ENCODE peak calls at places on chromosomes 5 and 9, in eight cellular contexts. One of them, this sample, is unnamed.
A peak's percentile ranks its signal among the peaks of the same experiment; 100 is the strongest.

GRCh38 chr5:95711501-95712346 is 19.4 kb upstream of the RHOBTB3 start:
- DNase-seq in adrenal gland: no peak
- DNase-seq in ovary: no peak
- DNase-seq in Peyer's patch: no peak
- DNase-seq in prostate gland: no peak
- DNase-seq in endothelial cell of umbilical vein: no peak
- DNase-seq in sigmoid colon: no peak
- DNase-seq in A549: no peak
- DNase-seq in this sample: no peak

GRCh38 chr9:114039484-114039883 is 38.6 kb downstream of the AMBP start:
- DNase-seq in adrenal gland: no peak
- DNase-seq in endothelial cell of umbilical vein: no peak
- DNase-seq in Peyer's patch: no peak
- DNase-seq in sigmoid colon: peak; percentile 32
- DNase-seq in A549: no peak
- DNase-seq in prostate gland: peak; percentile 1
- DNase-seq in ovary: peak; percentile 1
- DNase-seq in this sample: peak; percentile 13

GRCh38 chr5:60223342-60223741 is 329.8 kb upstream of the PDE4D start:
- DNase-seq in A549: no peak
- DNase-seq in endothelial cell of umbilical vein: no peak
- DNase-seq in Peyer's patch: no peak
- DNase-seq in sigmoid colon: no peak
- DNase-seq in ovary: no peak
- DNase-seq in prostate gland: no peak
- DNase-seq in adrenal gland: no peak
- DNase-seq in this sample: no peak

GRCh38 chr5:103021310-103021709 is 98.6 kb downstream of the GIN1 start:
- DNase-seq in A549: no peak
- DNase-seq in endothelial cell of umbilical vein: no peak
- DNase-seq in sigmoid colon: no peak
- DNase-seq in adrenal gland: no peak
- DNase-seq in Peyer's patch: no peak
- DNase-seq in ovary: no peak
- DNase-seq in prostate gland: no peak
- DNase-seq in this sample: no peak

GRCh38 chr9:72363226-72363625 is 1.8 kb downstream of the ZFAND5 start:
- DNase-seq in adrenal gland: no peak
- DNase-seq in sigmoid colon: no peak
- DNase-seq in prostate gland: no peak
- DNase-seq in endothelial cell of umbilical vein: peak; percentile 22
- DNase-seq in A549: peak; percentile 39
- DNase-seq in Peyer's patch: no peak
- DNase-seq in ovary: no peak
- DNase-seq in this sample: no peak

GRCh38 chr9:85430659-85431370 is 310.9 kb downstream of the AGTPBP1 start:
- DNase-seq in A549: no peak
- DNase-seq in Peyer's patch: no peak
- DNase-seq in prostate gland: no peak
- DNase-seq in ovary: no peak
- DNase-seq in adrenal gland: no peak
- DNase-seq in endothelial cell of umbilical vein: peak; percentile 42
- DNase-seq in sigmoid colon: no peak
- DNase-seq in this sample: no peak

GRCh38 chr9:13728917-13729811 is 449.7 kb upstream of the MPDZ start:
- DNase-seq in prostate gland: no peak
- DNase-seq in ovary: no peak
- DNase-seq in sigmoid colon: no peak
- DNase-seq in adrenal gland: no peak
- DNase-seq in Peyer's patch: no peak
- DNase-seq in A549: no peak
- DNase-seq in endothelial cell of umbilical vein: peak; percentile 16
- DNase-seq in this sample: no peak

GRCh38 chr5:115379622-115380344 is 83.3 kb upstream of the CCDC112 start:
- DNase-seq in Peyer's patch: peak; percentile 76
- DNase-seq in adrenal gland: no peak
- DNase-seq in A549: no peak
- DNase-seq in prostate gland: no peak
- DNase-seq in sigmoid colon: no peak
- DNase-seq in ovary: no peak
- DNase-seq in endothelial cell of umbilical vein: no peak
- DNase-seq in this sample: no peak

DNA sequence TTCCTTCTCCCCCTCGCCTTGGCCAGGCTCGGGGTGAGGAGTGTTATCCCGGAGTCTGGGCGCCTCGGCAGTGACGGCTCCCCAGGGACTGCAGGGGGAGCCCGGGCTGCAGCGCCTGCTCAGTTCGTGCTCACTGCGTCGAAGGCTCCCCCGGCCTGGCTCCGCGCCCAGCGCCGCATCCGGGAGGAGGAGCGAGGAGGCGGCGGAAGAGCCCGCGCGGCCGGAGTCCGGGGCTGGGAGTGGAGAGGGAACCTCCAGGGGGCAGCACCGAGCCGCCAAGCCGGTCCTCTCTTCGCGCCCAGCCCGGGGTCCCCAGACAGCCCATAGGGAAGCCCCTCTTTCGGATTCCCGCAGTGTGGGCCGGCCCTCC is 1.3 kb upstream of the EGR1 start:
- DNase-seq in adrenal gland: peak; percentile 95
- DNase-seq in prostate gland: peak; percentile 94
- DNase-seq in Peyer's patch: peak; percentile 96
- DNase-seq in endothelial cell of umbilical vein: peak; percentile 96
- DNase-seq in ovary: peak; percentile 96
- DNase-seq in sigmoid colon: peak; percentile 98
- DNase-seq in A549: peak; percentile 94
- DNase-seq in this sample: peak; percentile 96
- TF ChIP-seq POLR2A in adrenal gland: peak; percentile 94
- TF ChIP-seq POLR2A in prostate gland: peak; percentile 72
- TF ChIP-seq POLR2A in Peyer's patch: peak; percentile 86
- TF ChIP-seq POLR2A in endothelial cell of umbilical vein: peak; percentile 68
- TF ChIP-seq POLR2A in ovary: peak; percentile 82
- TF ChIP-seq POLR2A in sigmoid colon: peak; percentile 64
- TF ChIP-seq POLR2A in A549: peak; percentile 64
- TF ChIP-seq POLR2A in this sample: no peak

GRCh38 chr5:179268966-179269693 is 76.1 kb downstream of the ADAMTS2 start:
- DNase-seq in Peyer's patch: peak; percentile 36
- DNase-seq in endothelial cell of umbilical vein: no peak
- DNase-seq in adrenal gland: no peak
- DNase-seq in ovary: no peak
- DNase-seq in A549: no peak
- DNase-seq in prostate gland: no peak
- DNase-seq in sigmoid colon: no peak
- DNase-seq in this sample: peak; percentile 57

GRCh38 chr5:179268399-179268952 is 76.8 kb downstream of the ADAMTS2 start:
- DNase-seq in endothelial cell of umbilical vein: no peak
- DNase-seq in A549: no peak
- DNase-seq in ovary: no peak
- DNase-seq in adrenal gland: peak; percentile 1
- DNase-seq in prostate gland: no peak
- DNase-seq in sigmoid colon: no peak
- DNase-seq in Peyer's patch: peak; percentile 39
- DNase-seq in this sample: peak; percentile 74

GRCh38 chr5:179271301-179271650 is 74.0 kb downstream of the ADAMTS2 start:
- DNase-seq in ovary: no peak
- DNase-seq in prostate gland: no peak
- DNase-seq in adrenal gland: no peak
- DNase-seq in sigmoid colon: no peak
- DNase-seq in endothelial cell of umbilical vein: no peak
- DNase-seq in Peyer's patch: peak; percentile 42
- DNase-seq in A549: no peak
- DNase-seq in this sample: no peak

GRCh38 chr5:179270581-179271300 is 74.5 kb downstream of the ADAMTS2 start:
- DNase-seq in adrenal gland: peak; percentile 15
- DNase-seq in prostate gland: no peak
- DNase-seq in ovary: peak; percentile 81
- DNase-seq in endothelial cell of umbilical vein: no peak
- DNase-seq in A549: no peak
- DNase-seq in Peyer's patch: peak; percentile 33
- DNase-seq in sigmoid colon: peak; percentile 72
- DNase-seq in this sample: peak; percentile 78

DNA sequence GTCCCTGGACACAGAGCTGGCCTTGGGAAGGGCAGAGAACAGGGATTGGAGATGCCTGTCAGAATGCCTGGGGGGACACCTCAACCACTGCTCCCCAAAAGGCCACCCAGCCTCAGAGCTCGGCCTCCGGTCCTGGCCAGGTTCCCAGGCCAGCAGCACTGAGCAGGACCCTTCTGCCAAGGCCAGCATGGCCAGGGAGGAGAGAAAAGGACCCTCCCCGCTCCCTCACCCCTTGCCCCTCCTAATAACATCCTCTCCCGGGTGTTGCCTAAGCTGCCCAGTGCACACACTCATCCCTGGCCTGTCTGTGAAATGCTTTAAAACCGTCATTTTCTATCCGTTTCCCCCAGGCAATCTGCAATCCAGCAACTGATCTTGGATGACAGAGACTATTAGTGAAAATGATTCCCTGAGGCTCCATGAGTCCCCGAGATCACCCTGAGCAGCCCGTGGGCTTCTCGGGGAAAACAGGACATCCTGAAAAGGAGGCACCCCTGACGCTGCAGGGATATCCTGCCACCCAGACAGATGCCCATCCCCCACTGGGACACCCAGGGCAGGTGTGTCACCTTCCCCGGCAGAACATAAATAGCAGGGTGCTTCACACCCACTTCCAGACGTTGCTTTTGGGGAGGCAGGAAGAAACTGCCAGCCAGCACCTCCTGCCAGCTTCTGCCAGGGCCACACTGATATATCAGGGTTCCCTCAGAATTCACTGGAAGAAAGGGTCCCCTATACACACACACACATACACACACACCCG is 75.3 kb downstream of the ADAMTS2 start:
- DNase-seq in Peyer's patch: peak; percentile 38
- DNase-seq in endothelial cell of umbilical vein: no peak
- DNase-seq in prostate gland: no peak
- DNase-seq in adrenal gland: peak; percentile 6
- DNase-seq in sigmoid colon: peak; percentile 64
- DNase-seq in ovary: no peak
- DNase-seq in A549: no peak
- DNase-seq in this sample: peak; percentile 62
- H3K9me3 ChIP-seq in Peyer's patch: no peaks in the 10 kb centered on the region
- H3K9me3 ChIP-seq in endothelial cell of umbilical vein: no peaks in the 10 kb centered on the region
- H3K9me3 ChIP-seq in prostate gland: no peaks in the 10 kb centered on the region
- H3K9me3 ChIP-seq in adrenal gland: no peaks in the 10 kb centered on the region
- H3K9me3 ChIP-seq in sigmoid colon: no peaks in the 10 kb centered on the region
- H3K9me3 ChIP-seq in ovary: no peaks in the 10 kb centered on the region
- H3K9me3 ChIP-seq in A549: peaks cover 19% of the 10 kb centered on the region
- H3K9me3 ChIP-seq in this sample: no peaks in the 10 kb centered on the region

DNA sequence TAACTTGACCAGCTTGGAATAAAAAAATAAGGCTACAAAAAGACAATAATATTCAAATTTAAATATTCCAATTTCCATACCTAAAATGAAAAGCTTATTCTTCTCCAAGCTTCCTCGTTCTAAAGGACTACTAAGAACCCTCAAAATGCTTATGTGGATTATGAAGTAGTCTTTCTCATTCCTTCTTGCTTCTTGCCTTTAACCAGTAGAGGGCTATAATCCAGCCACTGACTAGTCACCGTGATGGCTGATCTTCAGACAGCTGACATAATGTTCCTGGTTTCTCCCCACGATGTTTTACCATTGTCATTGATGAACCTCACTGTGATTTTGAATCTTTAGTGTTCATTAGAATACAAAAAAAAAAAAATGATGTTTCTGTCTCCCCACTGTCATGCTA is 515.3 kb downstream of the TLE1 start:
- DNase-seq in prostate gland: no peak
- DNase-seq in adrenal gland: no peak
- DNase-seq in Peyer's patch: no peak
- DNase-seq in ovary: no peak
- DNase-seq in endothelial cell of umbilical vein: no peak
- DNase-seq in A549: no peak
- DNase-seq in sigmoid colon: no peak
- DNase-seq in this sample: no peak
- TF ChIP-seq CTCF in prostate gland: no peak
- TF ChIP-seq CTCF in adrenal gland: no peak
- TF ChIP-seq CTCF in Peyer's patch: no peak
- TF ChIP-seq CTCF in ovary: no peak
- TF ChIP-seq CTCF in endothelial cell of umbilical vein: no peak
- TF ChIP-seq CTCF in A549: peak; percentile 16
- TF ChIP-seq CTCF in sigmoid colon: no peak
- TF ChIP-seq CTCF in this sample: no peak

GRCh38 chr9:132993511-132993939 is 15.0 kb downstream of the GFI1B start:
- DNase-seq in sigmoid colon: no peak
- DNase-seq in prostate gland: no peak
- DNase-seq in A549: no peak
- DNase-seq in endothelial cell of umbilical vein: no peak
- DNase-seq in adrenal gland: no peak
- DNase-seq in Peyer's patch: no peak
- DNase-seq in ovary: no peak
- DNase-seq in this sample: no peak

GRCh38 chr9:132989414-132989996 is 11.0 kb downstream of the GFI1B start:
- DNase-seq in endothelial cell of umbilical vein: no peak
- DNase-seq in ovary: no peak
- DNase-seq in A549: no peak
- DNase-seq in Peyer's patch: no peak
- DNase-seq in prostate gland: no peak
- DNase-seq in adrenal gland: no peak
- DNase-seq in sigmoid colon: no peak
- DNase-seq in this sample: no peak

GRCh38 chr9:132990781-132991180 is 12.3 kb downstream of the GFI1B start:
- DNase-seq in prostate gland: no peak
- DNase-seq in sigmoid colon: no peak
- DNase-seq in ovary: no peak
- DNase-seq in A549: no peak
- DNase-seq in endothelial cell of umbilical vein: no peak
- DNase-seq in Peyer's patch: no peak
- DNase-seq in adrenal gland: no peak
- DNase-seq in this sample: no peak

GRCh38 chr9:132989014-132989310 is 10.5 kb downstream of the GFI1B start:
- DNase-seq in A549: no peak
- DNase-seq in Peyer's patch: no peak
- DNase-seq in sigmoid colon: no peak
- DNase-seq in prostate gland: no peak
- DNase-seq in adrenal gland: no peak
- DNase-seq in endothelial cell of umbilical vein: no peak
- DNase-seq in ovary: no peak
- DNase-seq in this sample: no peak

DNA sequence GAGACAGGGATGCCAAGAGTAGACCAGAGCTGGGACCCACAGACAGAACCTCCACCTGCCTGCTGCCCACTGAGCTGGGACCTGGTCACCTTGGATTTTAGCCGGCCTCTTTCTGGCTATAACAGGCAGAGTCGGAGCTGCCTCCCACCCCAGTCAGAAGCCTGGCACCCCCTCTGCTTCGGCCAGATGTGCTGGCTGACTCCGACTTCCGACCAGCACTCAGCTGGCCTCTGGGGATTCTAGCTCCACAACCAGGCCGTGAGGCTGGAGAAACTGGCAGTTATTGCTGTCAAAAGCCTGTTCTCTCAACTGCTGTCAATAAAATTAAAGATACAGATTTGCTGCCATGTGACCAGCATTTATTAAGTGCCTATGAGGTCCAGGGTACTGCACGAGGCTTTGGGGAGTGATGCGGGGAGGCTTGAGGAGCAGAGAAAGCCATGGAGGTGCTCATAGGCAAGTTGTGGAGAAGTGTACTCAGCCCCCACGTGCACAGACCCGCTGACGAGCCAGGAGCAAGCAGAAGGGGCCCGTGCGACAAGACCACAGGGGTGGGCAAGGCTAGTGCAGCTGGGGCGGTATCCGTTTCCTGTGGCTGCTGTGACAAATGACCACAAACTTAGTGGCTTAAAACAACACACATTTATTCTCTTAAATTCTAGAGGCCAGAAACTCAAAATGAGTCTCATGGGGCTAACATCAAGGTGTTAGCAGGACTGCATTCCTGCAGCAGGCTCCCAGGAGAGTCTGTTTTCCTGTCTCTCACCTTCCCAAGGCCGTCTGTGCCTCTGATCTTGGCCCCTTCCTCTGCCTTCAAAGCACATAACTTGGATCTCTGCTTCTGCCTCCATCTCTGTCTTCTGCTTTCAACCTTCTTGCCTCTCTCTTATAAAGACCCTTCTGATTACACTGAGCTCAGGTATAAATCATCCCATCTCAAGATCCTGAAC is 13.1 kb downstream of the GFI1B start:
- DNase-seq in endothelial cell of umbilical vein: no peak
- DNase-seq in prostate gland: no peak
- DNase-seq in sigmoid colon: no peak
- DNase-seq in adrenal gland: no peak
- DNase-seq in ovary: no peak
- DNase-seq in Peyer's patch: no peak
- DNase-seq in A549: no peak
- DNase-seq in this sample: no peak
- TF ChIP-seq POLR2A in endothelial cell of umbilical vein: no peak
- TF ChIP-seq POLR2A in prostate gland: no peak
- TF ChIP-seq POLR2A in sigmoid colon: no peak
- TF ChIP-seq POLR2A in adrenal gland: no peak
- TF ChIP-seq POLR2A in ovary: no peak
- TF ChIP-seq POLR2A in Peyer's patch: no peak
- TF ChIP-seq POLR2A in A549: no peak
- TF ChIP-seq POLR2A in this sample: no peak